ENCODE peak calls at places on chromosomes 7 and 10, in six cellular contexts. M, S, D, W, T and I are unnamed samples. For H3K9me3, the result is how much of the 10 kb centered on the place peaks cover.

GRCh38 chr10:76354349-76354748 is 922.9 kb downstream of the LRMDA start:
- DNase-seq in M (no peak), S (no peak), D (no peak), W (no peak), T (no peak), I (no peak)

GRCh38 chr10:96269438-96270300 is 1.7 kb downstream of the BLNK start:
- DNase-seq in M (no peak), S (no peak), D (no peak), W (no peak), T (no peak), I (no peak)

GRCh38 chr10:53209941-53210611 is 437.5 kb upstream of the MBL2 start:
- DNase-seq in M (no peak), S (no peak), D (no peak), W (peak), T (no peak), I (no peak)

GRCh38 chr10:84842593-84842992 is 514.2 kb downstream of the CCSER2 start:
- DNase-seq in M (no peak), S (no peak), D (no peak), W (no peak), T (no peak), I (no peak)

GRCh38 chr7:143145-143751 is 49.1 kb upstream of the FAM20C start:
- DNase-seq in M (no peak), S (peak), D (no peak), W (no peak), T (no peak), I (peak)

GRCh38 chr7:155338632-155339320 is 41.1 kb downstream of the INSIG1 start:
- DNase-seq in M (no peak), S (no peak), D (no peak), W (no peak), T (no peak), I (no peak)

GRCh38 chr7:132709971-132710567 is 133.8 kb upstream of the PLXNA4 start:
- DNase-seq in M (no peak), S (no peak), D (no peak), W (no peak), T (no peak), I (no peak)

GRCh38 chr10:123133511-123133910 is 2.3 kb upstream of the HMX3 start:
- DNase-seq in M (no peak), S (no peak), D (no peak), W (no peak), T (no peak), I (no peak)

GRCh38 chr10:75655791-75656451 is 224.5 kb downstream of the LRMDA start:
- DNase-seq in M (no peak), S (no peak), D (no peak), W (no peak), T (no peak), I (no peak)

GRCh38 chr7:74217455-74218342 is 7.9 kb downstream of the LAT2 start:
- DNase-seq in M (peak), S (no peak), D (no peak), W (no peak), T (no peak), I (no peak)

DNA sequence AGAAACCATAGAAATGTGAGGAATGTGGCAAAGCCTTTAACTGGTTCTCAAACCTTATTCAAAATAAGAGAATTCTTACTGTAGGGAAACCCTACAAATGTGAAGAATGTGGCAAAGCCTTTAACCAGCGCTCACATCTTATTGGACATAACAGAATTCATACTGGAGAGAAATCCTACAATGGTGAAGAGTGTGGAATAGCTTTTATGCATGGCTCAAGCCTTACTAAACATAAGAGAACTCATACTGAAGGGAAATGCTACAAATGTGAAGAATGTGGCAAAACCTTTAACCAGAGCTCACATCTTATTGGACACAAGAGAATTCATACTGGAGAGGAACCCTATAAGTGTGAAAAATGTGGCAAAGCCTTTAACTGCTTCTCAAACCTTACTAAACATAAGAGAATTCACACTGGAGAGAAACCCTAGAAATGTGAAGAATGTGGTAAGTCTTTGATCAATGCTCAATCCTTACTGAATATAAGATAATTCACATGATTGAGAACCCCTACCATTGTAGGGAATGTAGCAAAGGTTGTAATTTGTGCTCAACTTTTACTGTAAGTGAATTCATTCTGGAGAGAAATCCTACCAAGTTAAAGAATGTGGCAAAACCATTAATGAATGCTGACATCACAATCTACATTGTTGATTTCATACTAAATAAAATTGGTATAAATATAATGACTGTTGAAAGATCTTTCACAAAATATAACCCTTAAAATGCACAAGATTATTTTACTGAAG is 142.5 kb upstream of the ZNF479 start:
- DNase-seq in M (no peak), S (no peak), D (no peak), W (no peak), T (no peak), I (no peak)
- H3K9me3 ChIP-seq in M (under half), S (under half), D (under half), W (under half), T (half or more), I (under half)

GRCh38 chr7:91973632-91974031 is 33.0 kb downstream of the AKAP9 start:
- DNase-seq in M (no peak), S (no peak), D (no peak), W (no peak), T (no peak), I (no peak)
- TF ChIP-seq CTCF in M (no peak), S (no peak), D (no peak), W (no peak), T (no peak), I (no peak)

GRCh38 chr10:102226542-102226870 is 407 bp downstream of the ELOVL3 start:
- DNase-seq in M (no peak), S (no peak), D (no peak), W (no peak), T (no peak), I (no peak)

GRCh38 chr10:102229810-102230263 is 3.7 kb downstream of the ELOVL3 start:
- DNase-seq in M (peak), S (peak), D (peak), W (peak), T (peak), I (peak)

GRCh38 chr10:102227050-102227449 is 951 bp downstream of the ELOVL3 start:
- DNase-seq in M (no peak), S (no peak), D (no peak), W (no peak), T (no peak), I (no peak)

GRCh38 chr10:102222798-102223197 is 3.3 kb upstream of the ELOVL3 start:
- DNase-seq in M (no peak), S (no peak), D (no peak), W (no peak), T (no peak), I (no peak)

GRCh38 chr10:102225646-102226541 is at the start of gene ELOVL3:
- DNase-seq in M (peak), S (peak), D (peak), W (peak), T (peak), I (peak)
- TF ChIP-seq EP300 in M (no peak), S (no peak), D (no peak), W (no peak), T (peak), I (no peak)

GRCh38 chr7:126083014-126083413 is 1153.4 kb upstream of the POT1 start:
- DNase-seq in M (no peak), S (no peak), D (no peak), W (no peak), T (no peak), I (no peak)
- H3K9me3 ChIP-seq in M (under half), S (under half), D (under half), W (under half), T (under half), I (under half)

GRCh38 chr10:17597386-17597785 is 19.8 kb downstream of the HACD1 start:
- DNase-seq in M (no peak), S (no peak), D (no peak), W (no peak), T (no peak), I (no peak)

DNA sequence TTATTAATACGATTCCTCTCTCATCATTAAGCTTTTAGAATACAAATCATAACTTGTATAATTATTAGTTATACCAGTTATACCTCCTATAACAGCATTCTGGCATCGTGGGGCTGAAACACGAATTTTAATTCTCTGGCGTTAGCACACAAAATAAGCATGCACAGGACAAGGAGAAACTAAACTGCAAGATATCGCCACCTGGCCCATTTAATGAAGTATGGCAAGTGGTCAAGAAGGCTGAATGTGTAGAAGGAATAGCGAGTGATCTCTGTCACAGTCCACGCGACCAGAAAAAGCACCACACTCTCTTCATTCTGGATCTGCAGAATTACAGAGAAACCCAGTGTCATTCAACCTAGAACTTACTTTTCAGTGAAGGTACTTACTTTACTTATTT is 18.1 kb downstream of the HACD1 start:
- DNase-seq in M (no peak), S (no peak), D (peak), W (peak), T (no peak), I (no peak)
- TF ChIP-seq CTCF in M (peak), S (no peak), D (peak), W (peak), T (no peak), I (no peak)

GRCh38 chr7:5700391-5700985 is 81.0 kb downstream of the RNF216 start:
- DNase-seq in M (no peak), S (no peak), D (no peak), W (no peak), T (no peak), I (no peak)
- TF ChIP-seq EP300 in M (no peak), S (no peak), D (no peak), W (no peak), T (no peak), I (no peak)